ENCODE peak calls at places on chromosome 7, in five cellular contexts. X, Z, O, H and D are unnamed samples. For H3K4me1, the result is how much of the 10 kb centered on the place peaks cover.

GRCh38 chr7:143889068-143889467 is 12.9 kb downstream of the TCAF1 start:
- DNase-seq in X (no peak), H (no peak), Z (no peak), O (no peak), D (no peak)

GRCh38 chr7:17680943-17681351 is 259.3 kb downstream of the SNX13 start:
- DNase-seq in X (peak), O (peak), Z (no peak), H (no peak), D (no peak)

GRCh38 chr7:149125189-149125863 is 798 bp downstream of the ZNF425 start:
- DNase-seq in H (peak), Z (no peak), X (peak), O (no peak), D (peak)

GRCh38 chr7:66741706-66742053 is 1.1 kb downstream of the RABGEF1 start:
- DNase-seq in O (peak), X (peak), H (peak), Z (peak), D (no peak)

GRCh38 chr7:4144801-4145470 is 537.2 kb upstream of the FOXK1 start:
- DNase-seq in O (peak), Z (peak), H (peak), X (no peak), D (no peak)

GRCh38 chr7:151013728-151014497 is 10.4 kb downstream of the ATG9B start:
- DNase-seq in Z (peak), O (peak), X (peak), H (peak), D (peak)

GRCh38 chr7:27187702-27188665 is 3.0 kb upstream of the HOXA11 start:
- DNase-seq in O (no peak), H (no peak), Z (no peak), X (no peak), D (peak)

GRCh38 chr7:27189560-27190283 is 4.7 kb upstream of the HOXA11 start:
- DNase-seq in Z (no peak), O (no peak), X (no peak), H (no peak), D (no peak)

GRCh38 chr7:512541-513311 is 6.9 kb downstream of the PDGFA start:
- DNase-seq in H (peak), Z (peak), X (no peak), O (no peak), D (no peak)
- H3K4me1 ChIP-seq in H (under half), Z (under half), X (under half), O (under half), D (under half)

DNA sequence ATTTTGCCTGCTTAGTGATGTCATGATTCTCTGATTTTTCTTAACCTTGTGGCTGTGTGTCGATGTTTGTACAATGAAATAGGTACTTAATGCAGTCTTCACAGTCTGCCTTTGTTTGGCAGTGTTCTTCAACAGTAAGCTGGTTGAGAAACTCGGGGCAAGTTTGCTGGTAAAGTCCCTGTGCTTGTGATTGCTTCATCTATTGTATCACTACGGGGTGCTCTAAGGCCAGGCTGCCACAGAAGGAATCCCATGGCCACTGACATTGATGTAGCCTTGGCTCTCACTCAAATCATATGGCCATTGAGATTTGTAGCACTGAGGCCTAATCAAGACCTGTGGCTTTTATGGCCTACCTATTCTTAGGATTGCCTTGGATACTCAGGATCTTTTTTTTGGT is 33.5 kb upstream of the PRSS37 start:
- DNase-seq in O (no peak), H (no peak), Z (no peak), X (no peak), D (no peak)
- H2AFZ ChIP-seq in O (no peak), H (no peak), Z (no peak), X (no peak), D (no peak)

DNA sequence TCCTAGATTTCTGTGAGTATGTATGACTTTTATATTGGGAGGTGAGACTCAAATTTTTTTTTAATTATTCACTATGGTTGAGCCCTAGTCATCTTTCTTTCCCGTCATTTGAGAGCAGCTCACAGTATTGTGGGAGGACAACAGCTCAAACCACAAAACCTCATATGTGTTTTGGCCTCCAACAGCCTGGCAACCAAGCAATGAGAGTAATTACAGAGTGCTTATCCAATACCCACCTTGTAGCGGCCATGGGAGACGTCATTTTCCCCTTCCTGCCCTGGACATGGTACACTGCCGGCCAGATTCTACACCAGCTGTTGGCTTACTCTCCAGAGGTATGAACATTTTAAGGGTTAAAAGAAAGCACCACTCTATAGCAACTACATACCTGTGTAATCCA is 49.1 kb downstream of the DOCK4 start:
- DNase-seq in O (peak), H (peak), Z (peak), X (peak), D (peak)
- H3K4me2 ChIP-seq in O (no peak), H (peak), Z (peak), X (no peak), D (peak)

GRCh38 chr7:112150823-112151641 is 55.2 kb downstream of the DOCK4 start:
- DNase-seq in H (peak), Z (no peak), X (peak), O (peak), D (no peak)

GRCh38 chr7:112152186-112152585 is 54.0 kb downstream of the DOCK4 start:
- DNase-seq in X (no peak), O (no peak), H (no peak), Z (no peak), D (no peak)

GRCh38 chr7:112156412-112156811 is 49.8 kb downstream of the DOCK4 start:
- DNase-seq in H (peak), Z (peak), X (no peak), O (no peak), D (no peak)

GRCh38 chr7:112159346-112159745 is 46.9 kb downstream of the DOCK4 start:
- DNase-seq in X (no peak), Z (no peak), O (no peak), H (no peak), D (no peak)

GRCh38 chr7:112154690-112155089 is 51.5 kb downstream of the DOCK4 start:
- DNase-seq in O (no peak), H (no peak), Z (no peak), X (no peak), D (no peak)
- H3K4me1 ChIP-seq in O (under half), H (under half), Z (under half), X (under half), D (under half)

DNA sequence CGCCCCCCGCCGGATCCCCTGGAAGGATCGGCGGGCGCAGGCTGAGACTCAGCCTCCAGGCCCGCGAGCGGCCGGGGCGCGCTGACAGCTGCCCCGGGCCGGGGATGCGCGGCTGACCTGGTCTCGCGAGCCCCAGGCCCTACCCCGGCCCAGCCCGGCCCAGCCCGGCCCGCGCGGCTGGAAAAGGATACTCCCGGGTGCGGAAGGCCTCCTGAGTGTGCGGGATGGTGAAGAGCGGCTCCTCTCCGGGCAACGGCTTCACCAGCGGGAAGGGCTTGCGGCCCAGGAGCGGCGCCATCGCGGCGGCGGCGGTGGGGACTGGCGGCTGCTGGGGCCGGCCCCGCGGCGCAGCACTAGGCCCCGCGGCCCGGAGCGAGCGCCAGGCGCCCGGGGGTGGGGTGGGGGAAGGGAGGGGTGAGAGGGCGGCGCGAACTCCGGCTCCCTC is 435 bp downstream of the BAZ1B start:
- DNase-seq in Z (peak), X (peak), O (peak), H (peak), D (peak)
- H2AFZ ChIP-seq in Z (peak), X (peak), O (peak), H (no peak), D (no peak)

GRCh38 chr7:21412291-21412896 is 15.5 kb upstream of the SP4 start:
- DNase-seq in X (no peak), H (no peak), Z (no peak), O (no peak), D (no peak)
- H3K4me2 ChIP-seq in X (no peak), H (no peak), Z (no peak), O (no peak), D (no peak)

GRCh38 chr7:2639151-2639993 is 7.6 kb downstream of the TTYH3 start:
- DNase-seq in O (no peak), H (no peak), Z (no peak), X (no peak), D (no peak)
- H3K4me1 ChIP-seq in O (half or more), H (half or more), Z (half or more), X (under half), D (under half)

GRCh38 chr7:16318463-16318862 is 102.9 kb downstream of the CRPPA start:
- DNase-seq in H (no peak), X (no peak), O (no peak), Z (no peak), D (no peak)

GRCh38 chr7:16315280-16315679 is 106.1 kb downstream of the CRPPA start:
- DNase-seq in O (no peak), Z (no peak), X (no peak), H (no peak), D (peak)

GRCh38 chr7:16320261-16320660 is 101.1 kb downstream of the CRPPA start:
- DNase-seq in H (no peak), O (no peak), Z (no peak), X (no peak), D (no peak)

GRCh38 chr7:16318989-16319915 is 102.1 kb downstream of the CRPPA start:
- DNase-seq in X (peak), H (peak), Z (peak), O (peak), D (peak)

DNA sequence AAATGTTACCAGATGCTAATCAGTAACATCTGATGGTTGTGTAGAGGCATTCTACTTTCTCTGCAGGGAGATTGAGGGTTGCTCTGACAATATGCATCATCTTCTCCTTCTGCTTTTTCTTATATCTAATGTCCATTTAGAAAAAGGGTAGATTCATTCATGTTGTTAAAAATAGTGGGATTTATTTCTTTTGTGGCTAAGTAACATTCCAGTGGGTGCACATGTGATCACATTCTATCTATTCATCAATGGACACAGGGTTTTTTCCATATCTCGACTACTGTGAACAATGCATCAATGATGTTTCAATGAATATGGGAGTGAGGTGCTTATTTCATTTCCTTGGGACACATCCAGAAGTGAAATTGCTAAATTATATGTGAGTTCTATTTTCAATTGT is 103.9 kb downstream of the CRPPA start:
- DNase-seq in H (peak), O (no peak), X (no peak), Z (peak), D (no peak)
- H2AFZ ChIP-seq in H (no peak), O (no peak), X (no peak), Z (no peak), D (no peak)

GRCh38 chr7:82745117-82745516 is 301.5 kb upstream of the CACNA2D1 start:
- DNase-seq in H (peak), X (peak), O (peak), Z (peak), D (peak)
- H3K4me2 ChIP-seq in H (no peak), X (no peak), O (no peak), Z (no peak), D (no peak)